ENCODE peak calls at places on chromosomes 7 and 10, in eight cellular contexts. V, U, Q, T, R, Z, D and I are unnamed samples.

GRCh38 chr7:151690597-151690996 is 170.9 kb upstream of the RHEB start:
- DNase-seq in Z (no peak), Q (no peak), V (no peak), T (peak), R (no peak), U (no peak), D (no peak), I (no peak)

GRCh38 chr7:36188266-36188665 is 35.2 kb downstream of the EEPD1 start:
- DNase-seq in R (no peak), Z (no peak), U (no peak), T (no peak), D (no peak), V (peak), Q (no peak), I (no peak)

GRCh38 chr10:110042181-110042580 is 34.4 kb downstream of the ADD3 start:
- DNase-seq in Q (no peak), U (no peak), R (no peak), T (no peak), V (no peak), D (no peak), Z (no peak), I (no peak)

GRCh38 chr7:46143949-46144917 is 223.2 kb upstream of the IGFBP3 start:
- DNase-seq in V (no peak), U (no peak), D (no peak), Z (no peak), R (no peak), Q (no peak), T (no peak), I (no peak)

GRCh38 chr7:33905389-33906032 is at the start of gene BMPER:
- DNase-seq in D (no peak), V (peak), U (peak), T (peak), Q (no peak), Z (peak), R (peak), I (peak)

GRCh38 chr10:77800320-77800719 is 126.2 kb downstream of the DLG5 start:
- DNase-seq in R (no peak), T (no peak), U (no peak), Q (no peak), V (no peak), Z (no peak), D (no peak), I (no peak)

GRCh38 chr10:80500572-80501380 is 36.9 kb upstream of the SH2D4B start:
- DNase-seq in T (no peak), V (no peak), U (peak), Z (no peak), D (no peak), R (peak), Q (peak), I (peak)

GRCh38 chr7:12827920-12828319 is 140.5 kb downstream of the ARL4A start:
- DNase-seq in V (no peak), U (no peak), T (no peak), D (no peak), Q (no peak), Z (no peak), R (no peak), I (no peak)

GRCh38 chr7:132084776-132085388 is 491.4 kb downstream of the PLXNA4 start:
- DNase-seq in Z (no peak), V (no peak), D (no peak), R (no peak), T (no peak), U (peak), Q (no peak), I (no peak)

GRCh38 chr10:113386005-113386404 is 166.8 kb upstream of the HABP2 start:
- DNase-seq in R (no peak), Q (no peak), Z (no peak), V (peak), U (no peak), T (peak), D (no peak), I (no peak)

GRCh38 chr10:79282388-79282787 is 64.9 kb upstream of the PPIF start:
- DNase-seq in R (no peak), V (no peak), U (no peak), T (no peak), Q (no peak), D (no peak), Z (no peak), I (no peak)

GRCh38 chr7:70072220-70072619 is 473.9 kb downstream of the AUTS2 start:
- DNase-seq in D (no peak), V (no peak), U (no peak), Q (no peak), T (no peak), R (no peak), Z (no peak), I (no peak)

GRCh38 chr7:85322252-85322651 is 135.4 kb upstream of the SEMA3D start:
- DNase-seq in T (no peak), Q (no peak), V (no peak), U (no peak), R (no peak), Z (no peak), D (no peak), I (no peak)

GRCh38 chr7:47508389-47509380 is 73.2 kb downstream of the TNS3 start:
- DNase-seq in U (no peak), Z (no peak), V (peak), R (no peak), T (no peak), D (no peak), Q (no peak), I (no peak)

GRCh38 chr10:70191906-70192305 is 21.6 kb upstream of the SAR1A start:
- DNase-seq in D (no peak), T (peak), U (no peak), R (no peak), V (no peak), Q (no peak), Z (no peak), I (no peak)

GRCh38 chr7:108193593-108194498 is 63.7 kb upstream of the LAMB4 start:
- DNase-seq in D (no peak), U (peak), Z (no peak), Q (no peak), V (no peak), R (no peak), T (no peak), I (no peak)

GRCh38 chr7:152896217-152896616 is 136.7 kb downstream of the ACTR3B start:
- DNase-seq in D (no peak), U (no peak), V (no peak), R (no peak), T (no peak), Z (no peak), Q (no peak), I (no peak)

GRCh38 chr7:130430841-130431713 is 9.7 kb downstream of the CEP41 start:
- DNase-seq in Q (no peak), D (no peak), R (no peak), Z (no peak), U (no peak), V (no peak), T (no peak), I (no peak)

GRCh38 chr7:127338122-127338521 is 54.4 kb downstream of the ZNF800 start:
- DNase-seq in D (no peak), Z (no peak), R (no peak), Q (no peak), T (no peak), V (no peak), U (no peak), I (no peak)

GRCh38 chr10:69816536-69816935 is 14.8 kb downstream of the COL13A1 start:
- DNase-seq in D (no peak), V (no peak), R (no peak), U (no peak), Z (no peak), T (no peak), Q (no peak), I (no peak)

GRCh38 chr7:6178273-6179029 is 94.0 kb downstream of the CYTH3 start:
- DNase-seq in Q (no peak), Z (no peak), U (no peak), T (no peak), R (no peak), V (no peak), D (no peak), I (no peak)